ENCODE peak calls at places on chromosomes 13 and 19, in nine cellular contexts. One of them, this sample, is unnamed. For H3K27me3, the result is how much of the 10 kb centered on the place peaks cover.

GRCh38 chr19:38728752-38729541 is 15.3 kb downstream of the CAPN12 start:
- DNase-seq in neural progenitor cell: no peak
- DNase-seq in mammary epithelial cell: no peak
- DNase-seq in CD8-positive, alpha-beta T cell: peak
- DNase-seq in left lung: peak
- DNase-seq in brain microvascular endothelial cell: no peak
- DNase-seq in sigmoid colon: no peak
- DNase-seq in psoas muscle: no peak
- DNase-seq in tibial artery: peak
- DNase-seq in this sample: no peak

GRCh38 chr19:50321831-50322230 is 7.3 kb downstream of the KCNC3 start:
- DNase-seq in neural progenitor cell: no peak
- DNase-seq in mammary epithelial cell: no peak
- DNase-seq in CD8-positive, alpha-beta T cell: no peak
- DNase-seq in left lung: no peak
- DNase-seq in brain microvascular endothelial cell: no peak
- DNase-seq in sigmoid colon: no peak
- DNase-seq in psoas muscle: no peak
- DNase-seq in tibial artery: no peak
- DNase-seq in this sample: no peak

GRCh38 chr19:40273469-40274360 is 11.4 kb downstream of the AKT2 start:
- DNase-seq in neural progenitor cell: no peak
- DNase-seq in mammary epithelial cell: no peak
- DNase-seq in CD8-positive, alpha-beta T cell: no peak
- DNase-seq in left lung: no peak
- DNase-seq in brain microvascular endothelial cell: no peak
- DNase-seq in sigmoid colon: no peak
- DNase-seq in psoas muscle: no peak
- DNase-seq in tibial artery: peak
- DNase-seq in this sample: no peak

GRCh38 chr19:49949735-49950589 is 11.0 kb downstream of the SIGLEC11 start:
- DNase-seq in neural progenitor cell: no peak
- DNase-seq in mammary epithelial cell: no peak
- DNase-seq in CD8-positive, alpha-beta T cell: no peak
- DNase-seq in left lung: peak
- DNase-seq in brain microvascular endothelial cell: no peak
- DNase-seq in sigmoid colon: no peak
- DNase-seq in psoas muscle: no peak
- DNase-seq in tibial artery: no peak
- DNase-seq in this sample: no peak

GRCh38 chr13:52345631-52346251 is 60.2 kb downstream of the THSD1 start:
- DNase-seq in neural progenitor cell: no peak
- DNase-seq in mammary epithelial cell: no peak
- DNase-seq in CD8-positive, alpha-beta T cell: no peak
- DNase-seq in left lung: no peak
- DNase-seq in brain microvascular endothelial cell: no peak
- DNase-seq in sigmoid colon: no peak
- DNase-seq in psoas muscle: no peak
- DNase-seq in tibial artery: no peak
- DNase-seq in this sample: no peak

GRCh38 chr19:14061751-14062557 is at the start of gene PALM3:
- DNase-seq in neural progenitor cell: no peak
- DNase-seq in mammary epithelial cell: no peak
- DNase-seq in CD8-positive, alpha-beta T cell: no peak
- DNase-seq in left lung: no peak
- DNase-seq in brain microvascular endothelial cell: no peak
- DNase-seq in sigmoid colon: no peak
- DNase-seq in psoas muscle: no peak
- DNase-seq in tibial artery: no peak
- DNase-seq in this sample: no peak

GRCh38 chr19:17235618-17236413 is 9.8 kb downstream of the OCEL1 start:
- DNase-seq in neural progenitor cell: peak
- DNase-seq in mammary epithelial cell: peak
- DNase-seq in CD8-positive, alpha-beta T cell: peak
- DNase-seq in left lung: peak
- DNase-seq in brain microvascular endothelial cell: peak
- DNase-seq in sigmoid colon: peak
- DNase-seq in psoas muscle: peak
- DNase-seq in tibial artery: peak
- DNase-seq in this sample: peak

GRCh38 chr13:108850706-108851105 is 221.3 kb downstream of the MYO16 start:
- DNase-seq in neural progenitor cell: no peak
- DNase-seq in mammary epithelial cell: no peak
- DNase-seq in CD8-positive, alpha-beta T cell: no peak
- DNase-seq in left lung: no peak
- DNase-seq in brain microvascular endothelial cell: no peak
- DNase-seq in sigmoid colon: no peak
- DNase-seq in psoas muscle: no peak
- DNase-seq in tibial artery: no peak
- DNase-seq in this sample: no peak

GRCh38 chr19:15441317-15441716 is 8.4 kb downstream of the WIZ start:
- DNase-seq in neural progenitor cell: no peak
- DNase-seq in mammary epithelial cell: no peak
- DNase-seq in CD8-positive, alpha-beta T cell: no peak
- DNase-seq in left lung: no peak
- DNase-seq in brain microvascular endothelial cell: no peak
- DNase-seq in sigmoid colon: no peak
- DNase-seq in psoas muscle: no peak
- DNase-seq in tibial artery: no peak
- DNase-seq in this sample: no peak
- H3K4me3 ChIP-seq in neural progenitor cell: no peak
- H3K4me3 ChIP-seq in mammary epithelial cell: no peak
- H3K4me3 ChIP-seq in CD8-positive, alpha-beta T cell: no peak
- H3K4me3 ChIP-seq in left lung: no peak
- H3K4me3 ChIP-seq in brain microvascular endothelial cell: no peak
- H3K4me3 ChIP-seq in sigmoid colon: no peak
- H3K4me3 ChIP-seq in psoas muscle: no peak
- H3K4me3 ChIP-seq in tibial artery: no peak
- H3K4me3 ChIP-seq in this sample: no peak

DNA sequence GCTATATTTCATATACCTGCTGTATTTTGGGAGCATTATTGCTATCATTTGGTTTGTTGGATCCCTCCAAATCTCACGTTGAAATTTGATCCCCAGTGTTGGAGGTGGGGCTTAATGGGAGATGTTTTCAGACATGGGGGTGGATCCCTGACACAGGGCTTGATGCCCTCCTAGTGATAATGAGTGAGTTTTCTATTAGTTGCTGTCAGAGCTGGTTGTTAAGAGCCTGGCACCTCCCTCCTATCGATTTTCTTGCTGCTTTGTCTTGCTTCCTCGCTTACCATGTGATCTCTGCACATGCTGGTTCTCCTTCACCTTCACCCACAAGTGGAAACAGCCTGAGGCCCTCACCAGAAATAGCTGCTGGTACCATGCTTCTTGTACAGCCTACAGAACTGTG is 259.9 kb upstream of the STARD13 start:
- DNase-seq in neural progenitor cell: no peak
- DNase-seq in mammary epithelial cell: no peak
- DNase-seq in CD8-positive, alpha-beta T cell: no peak
- DNase-seq in left lung: no peak
- DNase-seq in brain microvascular endothelial cell: no peak
- DNase-seq in sigmoid colon: no peak
- DNase-seq in psoas muscle: no peak
- DNase-seq in tibial artery: no peak
- DNase-seq in this sample: peak
- H3K27me3 ChIP-seq in neural progenitor cell: under half
- H3K27me3 ChIP-seq in mammary epithelial cell: under half
- H3K27me3 ChIP-seq in CD8-positive, alpha-beta T cell: under half
- H3K27me3 ChIP-seq in left lung: under half
- H3K27me3 ChIP-seq in brain microvascular endothelial cell: under half
- H3K27me3 ChIP-seq in sigmoid colon: under half
- H3K27me3 ChIP-seq in psoas muscle: under half
- H3K27me3 ChIP-seq in tibial artery: under half
- H3K27me3 ChIP-seq in this sample: under half

DNA sequence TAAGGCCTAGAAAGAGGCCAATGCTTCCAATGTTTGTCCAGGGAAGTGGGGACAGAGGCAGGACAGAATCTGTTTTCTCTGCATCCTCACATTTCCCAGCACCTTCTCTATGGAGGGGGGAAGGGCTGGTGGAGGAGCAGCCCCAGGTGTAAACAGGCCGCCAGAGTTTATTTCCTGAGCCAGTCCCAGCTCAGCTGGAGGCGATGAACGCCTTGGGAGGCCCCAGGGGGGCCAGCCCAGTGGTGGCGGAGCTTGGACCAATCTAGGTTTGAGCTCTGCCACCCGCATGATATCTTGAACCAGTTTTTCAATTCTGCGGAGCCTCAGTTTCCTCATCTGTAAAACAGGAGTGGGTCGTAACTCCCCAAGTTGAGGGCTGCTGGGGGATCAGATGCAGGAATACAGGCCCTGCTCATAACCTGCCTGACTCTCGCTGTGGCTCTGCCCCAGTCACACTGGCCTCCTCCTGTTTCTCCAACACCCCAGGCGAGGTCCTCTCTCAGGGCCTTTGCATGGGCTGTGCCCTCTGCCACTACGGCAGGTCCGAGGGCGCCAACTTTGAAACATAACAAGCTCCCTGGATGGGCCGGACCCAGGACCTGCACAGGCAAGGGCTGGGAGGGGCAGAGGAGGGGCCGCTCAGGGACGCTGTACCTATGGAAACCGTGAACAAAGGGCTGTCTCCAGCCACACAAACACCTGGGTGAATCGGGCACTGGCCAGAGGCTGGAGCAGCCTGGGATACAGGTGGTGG is 1.1 kb downstream of the TNFAIP8L1 start:
- DNase-seq in neural progenitor cell: no peak
- DNase-seq in mammary epithelial cell: no peak
- DNase-seq in CD8-positive, alpha-beta T cell: no peak
- DNase-seq in left lung: no peak
- DNase-seq in brain microvascular endothelial cell: no peak
- DNase-seq in sigmoid colon: no peak
- DNase-seq in psoas muscle: peak
- DNase-seq in tibial artery: no peak
- DNase-seq in this sample: no peak
- H3K4me3 ChIP-seq in neural progenitor cell: peak
- H3K4me3 ChIP-seq in mammary epithelial cell: peak
- H3K4me3 ChIP-seq in CD8-positive, alpha-beta T cell: peak
- H3K4me3 ChIP-seq in left lung: peak
- H3K4me3 ChIP-seq in brain microvascular endothelial cell: peak
- H3K4me3 ChIP-seq in sigmoid colon: peak
- H3K4me3 ChIP-seq in psoas muscle: peak
- H3K4me3 ChIP-seq in tibial artery: peak
- H3K4me3 ChIP-seq in this sample: peak

DNA sequence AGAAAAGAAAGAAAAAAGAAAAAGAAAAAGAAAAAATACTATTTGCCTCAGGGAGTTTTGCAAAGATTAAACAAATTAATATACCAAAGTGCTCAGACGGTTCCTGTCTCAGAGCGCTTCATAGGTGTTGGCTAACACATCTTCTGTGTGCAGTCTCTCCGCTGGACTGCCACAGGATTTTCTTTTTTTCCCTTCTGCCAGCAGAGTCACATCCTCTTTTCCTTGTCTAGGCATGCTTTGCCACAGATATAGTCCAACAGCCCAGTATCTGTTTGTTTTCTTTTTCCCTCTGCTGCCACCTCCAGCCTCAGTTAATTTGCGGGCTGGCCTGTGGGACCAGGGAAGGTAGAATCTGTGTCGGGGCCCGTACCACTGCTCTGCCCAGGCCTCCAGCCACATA is 3.4 kb upstream of the URAD start:
- DNase-seq in neural progenitor cell: no peak
- DNase-seq in mammary epithelial cell: peak
- DNase-seq in CD8-positive, alpha-beta T cell: no peak
- DNase-seq in left lung: no peak
- DNase-seq in brain microvascular endothelial cell: no peak
- DNase-seq in sigmoid colon: no peak
- DNase-seq in psoas muscle: no peak
- DNase-seq in tibial artery: no peak
- DNase-seq in this sample: no peak
- H3K27me3 ChIP-seq in neural progenitor cell: half or more
- H3K27me3 ChIP-seq in mammary epithelial cell: under half
- H3K27me3 ChIP-seq in CD8-positive, alpha-beta T cell: under half
- H3K27me3 ChIP-seq in left lung: under half
- H3K27me3 ChIP-seq in brain microvascular endothelial cell: under half
- H3K27me3 ChIP-seq in sigmoid colon: under half
- H3K27me3 ChIP-seq in psoas muscle: under half
- H3K27me3 ChIP-seq in tibial artery: under half
- H3K27me3 ChIP-seq in this sample: under half

This sample was measured in A673.